ENCODE peak calls at places on chromosomes 2 and 18, in four cellular contexts. One of them, this sample, is unnamed.

GRCh38 chr18:56952026-56952425 is 194.9 kb upstream of the BOD1L2 start:
- DNase-seq in HFFc6: no peak
- DNase-seq in T47D: no peak
- DNase-seq in fibroblast of lung: no peak
- DNase-seq in this sample: no peak

GRCh38 chr2:171745141-171745540 is 57.9 kb downstream of the DYNC1I2 start:
- DNase-seq in HFFc6: no peak
- DNase-seq in T47D: no peak
- DNase-seq in fibroblast of lung: no peak
- DNase-seq in this sample: no peak

GRCh38 chr18:80103231-80103630 is 5.8 kb upstream of the ADNP2 start:
- DNase-seq in HFFc6: peak
- DNase-seq in T47D: no peak
- DNase-seq in fibroblast of lung: peak
- DNase-seq in this sample: no peak

GRCh38 chr2:204234879-204235278 is 298.3 kb downstream of the ICOS start:
- DNase-seq in HFFc6: peak
- DNase-seq in T47D: no peak
- DNase-seq in fibroblast of lung: peak
- DNase-seq in this sample: no peak

GRCh38 chr2:73268368-73268830 is 15.9 kb downstream of the FBXO41 start:
- DNase-seq in HFFc6: no peak
- DNase-seq in T47D: peak
- DNase-seq in fibroblast of lung: no peak
- DNase-seq in this sample: no peak

GRCh38 chr2:15970701-15971100 is 30.4 kb downstream of the MYCN start:
- DNase-seq in HFFc6: no peak
- DNase-seq in T47D: no peak
- DNase-seq in fibroblast of lung: no peak
- DNase-seq in this sample: no peak

GRCh38 chr2:224062481-224063307 is 23.6 kb upstream of the SERPINE2 start:
- DNase-seq in HFFc6: no peak
- DNase-seq in T47D: no peak
- DNase-seq in fibroblast of lung: no peak
- DNase-seq in this sample: no peak

GRCh38 chr18:24659837-24660720 is 199.6 kb downstream of the HRH4 start:
- DNase-seq in HFFc6: no peak
- DNase-seq in T47D: no peak
- DNase-seq in fibroblast of lung: peak
- DNase-seq in this sample: no peak

GRCh38 chr18:66638856-66639621 is 35.1 kb upstream of the CDH19 start:
- DNase-seq in HFFc6: no peak
- DNase-seq in T47D: no peak
- DNase-seq in fibroblast of lung: no peak
- DNase-seq in this sample: no peak

GRCh38 chr2:30236591-30237245 is 5.4 kb downstream of the LBH start:
- DNase-seq in HFFc6: no peak
- DNase-seq in T47D: no peak
- DNase-seq in fibroblast of lung: no peak
- DNase-seq in this sample: no peak

GRCh38 chr2:109538551-109538950 is 75.2 kb downstream of the SEPTIN10 start:
- DNase-seq in HFFc6: no peak
- DNase-seq in T47D: no peak
- DNase-seq in fibroblast of lung: no peak
- DNase-seq in this sample: no peak

GRCh38 chr2:160918909-160919503 is 241.2 kb upstream of the TANK start:
- DNase-seq in HFFc6: peak
- DNase-seq in T47D: peak
- DNase-seq in fibroblast of lung: peak
- DNase-seq in this sample: no peak

GRCh38 chr18:67463829-67464228 is 52.7 kb downstream of the DSEL start:
- DNase-seq in HFFc6: no peak
- DNase-seq in T47D: no peak
- DNase-seq in fibroblast of lung: no peak
- DNase-seq in this sample: no peak

GRCh38 chr18:62586148-62586774 is 63.4 kb downstream of the ZCCHC2 start:
- DNase-seq in HFFc6: peak
- DNase-seq in T47D: peak
- DNase-seq in fibroblast of lung: peak
- DNase-seq in this sample: peak

GRCh38 chr18:56945171-56945863 is 201.6 kb upstream of the BOD1L2 start:
- DNase-seq in HFFc6: no peak
- DNase-seq in T47D: no peak
- DNase-seq in fibroblast of lung: no peak
- DNase-seq in this sample: no peak

GRCh38 chr2:47092465-47092864 is 62.6 kb downstream of the STPG4 start:
- DNase-seq in HFFc6: no peak
- DNase-seq in T47D: no peak
- DNase-seq in fibroblast of lung: no peak
- DNase-seq in this sample: no peak

GRCh38 chr2:216651370-216651881 is 18.2 kb downstream of the IGFBP2 start:
- DNase-seq in HFFc6: peak
- DNase-seq in T47D: no peak
- DNase-seq in fibroblast of lung: peak
- DNase-seq in this sample: no peak

GRCh38 chr18:57846258-57846657 is 43.1 kb upstream of the ATP8B1 start:
- DNase-seq in HFFc6: peak
- DNase-seq in T47D: no peak
- DNase-seq in fibroblast of lung: peak
- DNase-seq in this sample: no peak

GRCh38 chr2:168757223-168757622 is 45.2 kb upstream of the NOSTRIN start:
- DNase-seq in HFFc6: no peak
- DNase-seq in T47D: no peak
- DNase-seq in fibroblast of lung: no peak
- DNase-seq in this sample: no peak

GRCh38 chr18:35049111-35050003 is 8.1 kb downstream of the MAPRE2 start:
- DNase-seq in HFFc6: no peak
- DNase-seq in T47D: no peak
- DNase-seq in fibroblast of lung: no peak
- DNase-seq in this sample: no peak

GRCh38 chr18:45365835-45366234 is 249.4 kb upstream of the SLC14A2 start:
- DNase-seq in HFFc6: no peak
- DNase-seq in T47D: no peak
- DNase-seq in fibroblast of lung: no peak
- DNase-seq in this sample: no peak

GRCh38 chr2:138632066-138632465 is 130.5 kb downstream of the SPOPL start:
- DNase-seq in HFFc6: peak
- DNase-seq in T47D: no peak
- DNase-seq in fibroblast of lung: peak
- DNase-seq in this sample: no peak

GRCh38 chr18:76306685-76307292 is 188.3 kb downstream of the ZNF516 start:
- DNase-seq in HFFc6: no peak
- DNase-seq in T47D: no peak
- DNase-seq in fibroblast of lung: no peak
- DNase-seq in this sample: no peak

This sample was measured in type B pancreatic cell.